ENCODE peak calls at places on chromosomes 6 and 20, in five cellular contexts. One of them, this sample, is unnamed. For H3K36me3 and H3K4me1, the result is how much of the 10 kb centered on the place peaks cover.

GRCh38 chr6:37288247-37288646 is 30.3 kb upstream of the TMEM217 start:
- DNase-seq in stomach: no peak
- DNase-seq in GM23248: peak
- DNase-seq in HepG2: no peak
- DNase-seq in CD4-positive, alpha-beta memory T cell: no peak
- DNase-seq in this sample: no peak

GRCh38 chr6:10190042-10190441 is 224.8 kb downstream of the TFAP2A start:
- DNase-seq in stomach: no peak
- DNase-seq in GM23248: no peak
- DNase-seq in HepG2: no peak
- DNase-seq in CD4-positive, alpha-beta memory T cell: no peak
- DNase-seq in this sample: no peak

GRCh38 chr6:127933137-127933536 is 32.3 kb upstream of the THEMIS start:
- DNase-seq in HepG2: no peak
- DNase-seq in stomach: no peak
- DNase-seq in CD4-positive, alpha-beta memory T cell: no peak
- DNase-seq in GM23248: no peak
- DNase-seq in this sample: no peak

GRCh38 chr6:122610690-122611455 is 668 bp downstream of the PKIB start:
- DNase-seq in stomach: peak
- DNase-seq in HepG2: peak
- DNase-seq in CD4-positive, alpha-beta memory T cell: no peak
- DNase-seq in GM23248: peak
- DNase-seq in this sample: peak

GRCh38 chr6:11975353-11975977 is 36.6 kb upstream of the HIVEP1 start:
- DNase-seq in HepG2: no peak
- DNase-seq in GM23248: no peak
- DNase-seq in CD4-positive, alpha-beta memory T cell: no peak
- DNase-seq in stomach: peak
- DNase-seq in this sample: peak

GRCh38 chr20:50855498-50856474 is 60.9 kb downstream of the BCAS4 start:
- DNase-seq in stomach: peak
- DNase-seq in HepG2: peak
- DNase-seq in GM23248: peak
- DNase-seq in CD4-positive, alpha-beta memory T cell: no peak
- DNase-seq in this sample: peak

GRCh38 chr6:87817226-87817625 is 115.2 kb upstream of the AKIRIN2 start:
- DNase-seq in CD4-positive, alpha-beta memory T cell: no peak
- DNase-seq in GM23248: peak
- DNase-seq in stomach: no peak
- DNase-seq in HepG2: no peak
- DNase-seq in this sample: no peak

GRCh38 chr6:85600713-85601313 is 7.2 kb upstream of the SNX14 start:
- DNase-seq in stomach: no peak
- DNase-seq in CD4-positive, alpha-beta memory T cell: no peak
- DNase-seq in GM23248: no peak
- DNase-seq in HepG2: no peak
- DNase-seq in this sample: no peak

GRCh38 chr6:150894935-150895686 is 29.6 kb downstream of the MTHFD1L start:
- DNase-seq in GM23248: peak
- DNase-seq in HepG2: peak
- DNase-seq in CD4-positive, alpha-beta memory T cell: peak
- DNase-seq in stomach: no peak
- DNase-seq in this sample: no peak

GRCh38 chr6:134589512-134589911 is 271.6 kb upstream of the SGK1 start:
- DNase-seq in stomach: no peak
- DNase-seq in CD4-positive, alpha-beta memory T cell: no peak
- DNase-seq in HepG2: no peak
- DNase-seq in GM23248: peak
- DNase-seq in this sample: no peak

GRCh38 chr6:82487895-82488294 is 124.3 kb downstream of the TPBG start:
- DNase-seq in HepG2: no peak
- DNase-seq in GM23248: no peak
- DNase-seq in stomach: no peak
- DNase-seq in CD4-positive, alpha-beta memory T cell: no peak
- DNase-seq in this sample: no peak

GRCh38 chr6:141988954-141989705 is 143.6 kb upstream of the GJE1 start:
- DNase-seq in HepG2: peak
- DNase-seq in CD4-positive, alpha-beta memory T cell: peak
- DNase-seq in GM23248: peak
- DNase-seq in stomach: no peak
- DNase-seq in this sample: peak

GRCh38 chr6:125370343-125370742 is 68.6 kb upstream of the HDDC2 start:
- DNase-seq in HepG2: no peak
- DNase-seq in stomach: no peak
- DNase-seq in CD4-positive, alpha-beta memory T cell: no peak
- DNase-seq in GM23248: no peak
- DNase-seq in this sample: no peak

GRCh38 chr6:125008957-125009356 is 46.7 kb downstream of the RNF217 start:
- DNase-seq in CD4-positive, alpha-beta memory T cell: no peak
- DNase-seq in HepG2: no peak
- DNase-seq in stomach: no peak
- DNase-seq in GM23248: no peak
- DNase-seq in this sample: peak

GRCh38 chr20:40230486-40230885 is 458.6 kb downstream of the MAFB start:
- DNase-seq in stomach: no peak
- DNase-seq in HepG2: no peak
- DNase-seq in CD4-positive, alpha-beta memory T cell: no peak
- DNase-seq in GM23248: no peak
- DNase-seq in this sample: no peak

GRCh38 chr6:37698264-37699137 is 818 bp upstream of the MDGA1 start:
- DNase-seq in HepG2: no peak
- DNase-seq in stomach: peak
- DNase-seq in CD4-positive, alpha-beta memory T cell: peak
- DNase-seq in GM23248: peak
- DNase-seq in this sample: peak

GRCh38 chr6:128370072-128370471 is 150.3 kb downstream of the PTPRK start:
- DNase-seq in HepG2: peak
- DNase-seq in stomach: no peak
- DNase-seq in GM23248: peak
- DNase-seq in CD4-positive, alpha-beta memory T cell: no peak
- DNase-seq in this sample: no peak

GRCh38 chr20:53574819-53575218 is 18.8 kb downstream of the ZNF217 start:
- DNase-seq in CD4-positive, alpha-beta memory T cell: no peak
- DNase-seq in stomach: peak
- DNase-seq in GM23248: peak
- DNase-seq in HepG2: no peak
- DNase-seq in this sample: no peak

GRCh38 chr20:37102571-37102970 is 6.8 kb upstream of the RBL1 start:
- DNase-seq in HepG2: no peak
- DNase-seq in CD4-positive, alpha-beta memory T cell: no peak
- DNase-seq in GM23248: no peak
- DNase-seq in stomach: no peak
- DNase-seq in this sample: no peak

GRCh38 chr20:46010491-46011405 is 2.0 kb downstream of the MMP9 start:
- DNase-seq in stomach: no peak
- DNase-seq in GM23248: peak
- DNase-seq in HepG2: no peak
- DNase-seq in CD4-positive, alpha-beta memory T cell: peak
- DNase-seq in this sample: no peak

GRCh38 chr20:46202758-46203509 is 84.8 kb downstream of the CD40 start:
- DNase-seq in GM23248: peak
- DNase-seq in stomach: no peak
- DNase-seq in HepG2: no peak
- DNase-seq in CD4-positive, alpha-beta memory T cell: no peak
- DNase-seq in this sample: no peak

GRCh38 chr20:4691753-4692152 is 30.0 kb upstream of the PRND start:
- DNase-seq in GM23248: no peak
- DNase-seq in HepG2: peak
- DNase-seq in CD4-positive, alpha-beta memory T cell: no peak
- DNase-seq in stomach: no peak
- DNase-seq in this sample: no peak

GRCh38 chr20:61902213-61902869 is 163.3 kb downstream of the TAF4 start:
- DNase-seq in HepG2: no peak
- DNase-seq in GM23248: no peak
- DNase-seq in CD4-positive, alpha-beta memory T cell: no peak
- DNase-seq in stomach: no peak
- DNase-seq in this sample: no peak

GRCh38 chr6:133894369-133894768 is 5.5 kb downstream of the TCF21 start:
- DNase-seq in CD4-positive, alpha-beta memory T cell: no peak
- DNase-seq in GM23248: no peak
- DNase-seq in stomach: no peak
- DNase-seq in HepG2: no peak
- DNase-seq in this sample: no peak

GRCh38 chr6:37110455-37111155 is 59.3 kb upstream of the PIM1 start:
- DNase-seq in HepG2: peak
- DNase-seq in CD4-positive, alpha-beta memory T cell: no peak
- DNase-seq in stomach: no peak
- DNase-seq in GM23248: peak
- DNase-seq in this sample: no peak

GRCh38 chr6:1322725-1323219 is 10.9 kb downstream of the FOXQ1 start:
- DNase-seq in CD4-positive, alpha-beta memory T cell: no peak
- DNase-seq in GM23248: peak
- DNase-seq in HepG2: peak
- DNase-seq in stomach: no peak
- DNase-seq in this sample: peak

GRCh38 chr6:85544776-85545175 is 48.9 kb downstream of the SNX14 start:
- DNase-seq in HepG2: no peak
- DNase-seq in GM23248: peak
- DNase-seq in stomach: no peak
- DNase-seq in CD4-positive, alpha-beta memory T cell: no peak
- DNase-seq in this sample: no peak

GRCh38 chr20:58515240-58516212 is at the start of gene APCDD1L:
- DNase-seq in stomach: no peak
- DNase-seq in HepG2: no peak
- DNase-seq in GM23248: peak
- DNase-seq in CD4-positive, alpha-beta memory T cell: no peak
- DNase-seq in this sample: no peak

GRCh38 chr6:55953384-55953783 is 78.0 kb upstream of the BMP5 start:
- DNase-seq in stomach: no peak
- DNase-seq in HepG2: peak
- DNase-seq in CD4-positive, alpha-beta memory T cell: no peak
- DNase-seq in GM23248: peak
- DNase-seq in this sample: no peak

GRCh38 chr6:152057832-152058498 is 250.5 kb downstream of the ESR1 start:
- DNase-seq in stomach: no peak
- DNase-seq in GM23248: no peak
- DNase-seq in HepG2: no peak
- DNase-seq in CD4-positive, alpha-beta memory T cell: no peak
- DNase-seq in this sample: no peak

GRCh38 chr6:56637640-56638039 is 5.0 kb downstream of the DST start:
- DNase-seq in GM23248: peak
- DNase-seq in CD4-positive, alpha-beta memory T cell: peak
- DNase-seq in HepG2: peak
- DNase-seq in stomach: no peak
- DNase-seq in this sample: peak

GRCh38 chr6:127458817-127459216 is 372 bp downstream of the KIAA0408 start:
- DNase-seq in HepG2: peak
- DNase-seq in GM23248: peak
- DNase-seq in CD4-positive, alpha-beta memory T cell: no peak
- DNase-seq in stomach: no peak
- DNase-seq in this sample: no peak

GRCh38 chr6:167787896-167788530 is 38.7 kb upstream of the AFDN start:
- DNase-seq in CD4-positive, alpha-beta memory T cell: no peak
- DNase-seq in stomach: no peak
- DNase-seq in GM23248: no peak
- DNase-seq in HepG2: no peak
- DNase-seq in this sample: no peak

GRCh38 chr20:40287683-40288082 is 401.4 kb downstream of the MAFB start:
- DNase-seq in CD4-positive, alpha-beta memory T cell: no peak
- DNase-seq in stomach: no peak
- DNase-seq in GM23248: no peak
- DNase-seq in HepG2: no peak
- DNase-seq in this sample: peak

GRCh38 chr6:73565767-73566485 is 45.1 kb upstream of the EEF1A1 start:
- DNase-seq in GM23248: peak
- DNase-seq in stomach: no peak
- DNase-seq in CD4-positive, alpha-beta memory T cell: no peak
- DNase-seq in HepG2: peak
- DNase-seq in this sample: no peak

GRCh38 chr6:13315896-13316295 is 12.4 kb downstream of the TBC1D7 start:
- DNase-seq in HepG2: no peak
- DNase-seq in stomach: no peak
- DNase-seq in CD4-positive, alpha-beta memory T cell: no peak
- DNase-seq in GM23248: no peak
- DNase-seq in this sample: no peak

GRCh38 chr6:13311155-13311554 is 17.2 kb downstream of the TBC1D7 start:
- DNase-seq in stomach: no peak
- DNase-seq in GM23248: no peak
- DNase-seq in HepG2: no peak
- DNase-seq in CD4-positive, alpha-beta memory T cell: no peak
- DNase-seq in this sample: peak

GRCh38 chr6:13319891-13320564 is 8.3 kb downstream of the TBC1D7 start:
- DNase-seq in HepG2: no peak
- DNase-seq in CD4-positive, alpha-beta memory T cell: no peak
- DNase-seq in GM23248: no peak
- DNase-seq in stomach: no peak
- DNase-seq in this sample: no peak

GRCh38 chr6:13318821-13319220 is 9.5 kb downstream of the TBC1D7 start:
- DNase-seq in stomach: no peak
- DNase-seq in CD4-positive, alpha-beta memory T cell: no peak
- DNase-seq in GM23248: no peak
- DNase-seq in HepG2: no peak
- DNase-seq in this sample: peak

DNA sequence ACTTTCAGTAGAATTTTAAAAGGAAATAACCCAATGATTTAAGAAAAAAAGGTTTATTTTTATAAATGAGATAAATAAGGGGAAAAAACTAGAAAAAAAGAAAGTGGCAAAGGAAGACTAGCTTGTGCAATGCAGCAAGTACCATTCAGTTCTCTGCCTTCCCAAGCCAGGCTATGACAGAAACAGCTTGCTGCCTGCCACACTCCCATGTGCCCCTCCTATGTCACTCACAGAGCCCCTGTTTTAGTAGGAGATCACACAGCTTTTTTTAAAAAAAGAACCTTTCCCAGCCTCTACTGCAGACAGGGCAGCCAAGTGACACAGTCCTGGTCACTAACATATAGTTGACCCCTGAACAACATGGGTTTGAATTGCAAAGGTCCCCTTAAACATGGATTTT is 13.5 kb downstream of the TBC1D7 start:
- DNase-seq in HepG2: no peak
- DNase-seq in CD4-positive, alpha-beta memory T cell: no peak
- DNase-seq in stomach: no peak
- DNase-seq in GM23248: no peak
- DNase-seq in this sample: no peak
- H3K36me3 ChIP-seq in HepG2: under half
- H3K36me3 ChIP-seq in CD4-positive, alpha-beta memory T cell: under half
- H3K36me3 ChIP-seq in stomach: half or more
- H3K36me3 ChIP-seq in GM23248: under half
- H3K36me3 ChIP-seq in this sample: under half

GRCh38 chr20:2749951-2750342 is 50.5 kb downstream of the CPXM1 start:
- DNase-seq in CD4-positive, alpha-beta memory T cell: no peak
- DNase-seq in HepG2: no peak
- DNase-seq in stomach: no peak
- DNase-seq in GM23248: no peak
- DNase-seq in this sample: peak
- H3K4me1 ChIP-seq in CD4-positive, alpha-beta memory T cell: under half
- H3K4me1 ChIP-seq in HepG2: under half
- H3K4me1 ChIP-seq in stomach: under half
- H3K4me1 ChIP-seq in GM23248: under half
- H3K4me1 ChIP-seq in this sample: under half

GRCh38 chr6:9044426-9044825 is 609.1 kb upstream of the SLC35B3 start:
- DNase-seq in CD4-positive, alpha-beta memory T cell: no peak
- DNase-seq in stomach: no peak
- DNase-seq in HepG2: no peak
- DNase-seq in GM23248: no peak
- DNase-seq in this sample: no peak
- H3K36me3 ChIP-seq in CD4-positive, alpha-beta memory T cell: under half
- H3K36me3 ChIP-seq in stomach: under half
- H3K36me3 ChIP-seq in HepG2: under half
- H3K36me3 ChIP-seq in GM23248: under half
- H3K36me3 ChIP-seq in this sample: under half

GRCh38 chr6:51887859-51888258 is 199.6 kb downstream of the PKHD1 start:
- DNase-seq in stomach: no peak
- DNase-seq in HepG2: no peak
- DNase-seq in CD4-positive, alpha-beta memory T cell: no peak
- DNase-seq in GM23248: no peak
- DNase-seq in this sample: no peak
- H3K4me1 ChIP-seq in stomach: under half
- H3K4me1 ChIP-seq in HepG2: under half
- H3K4me1 ChIP-seq in CD4-positive, alpha-beta memory T cell: under half
- H3K4me1 ChIP-seq in GM23248: under half
- H3K4me1 ChIP-seq in this sample: under half